ENCODE peak calls at places on chromosomes 6 and 20, in four cellular contexts. B is prostate gland, N is adrenal gland, S is stomach. L is an unnamed sample.

GRCh38 chr6:135269399-135270005 is 88.4 kb downstream of the MYB start:
- DNase-seq in B (no peak), N (no peak), S (peak; percentile 30), L (no peak)

GRCh38 chr6:112061605-112062004 is 7.7 kb downstream of the CCN6 start:
- DNase-seq in B (no peak), N (no peak), S (no peak), L (no peak)

GRCh38 chr6:170046786-170047626 is 243.9 kb downstream of the DLL1 start:
- DNase-seq in B (no peak), N (no peak), S (peak; percentile 20), L (peak; percentile 38)

GRCh38 chr20:36585410-36586125 is 12.2 kb downstream of the TGIF2 start:
- DNase-seq in B (no peak), N (no peak), S (no peak), L (no peak)

GRCh38 chr6:44696099-44696498 is 308.6 kb downstream of the CDC5L start:
- DNase-seq in B (no peak), N (no peak), S (no peak), L (no peak)

GRCh38 chr6:109458774-109459531 is 3.4 kb upstream of the MICAL1 start:
- DNase-seq in B (no peak), N (peak; percentile 49), S (no peak), L (no peak)

GRCh38 chr6:100946021-100946540 is 65.0 kb upstream of the ASCC3 start:
- DNase-seq in B (no peak), N (no peak), S (no peak), L (no peak)

GRCh38 chr6:68874747-68875146 is 239.7 kb downstream of the ADGRB3 start:
- DNase-seq in B (no peak), N (no peak), S (no peak), L (no peak)

GRCh38 chr6:154613137-154613676 is 102.7 kb upstream of the CNKSR3 start:
- DNase-seq in B (no peak), N (no peak), S (no peak), L (no peak)

GRCh38 chr20:15012551-15012950 is 675.1 kb upstream of the FLRT3 start:
- DNase-seq in B (no peak), N (no peak), S (no peak), L (no peak)

GRCh38 chr20:17287503-17287902 is 60.7 kb downstream of the PCSK2 start:
- DNase-seq in B (no peak), N (no peak), S (no peak), L (no peak)

GRCh38 chr6:17703256-17703694 is 3.5 kb downstream of the NUP153 start:
- DNase-seq in B (no peak), N (peak; percentile 76), S (no peak), L (peak; percentile 29)

GRCh38 chr6:184161-184695 is 108.1 kb upstream of the DUSP22 start:
- DNase-seq in B (no peak), N (peak; percentile 23), S (no peak), L (no peak)

GRCh38 chr6:158999669-159000403 is at the start of gene RSPH3:
- DNase-seq in B (peak; percentile 96), N (peak; percentile 98), S (peak; percentile 97), L (peak; percentile 97)
- TF ChIP-seq CTCF in B (peak; percentile 51), N (peak; percentile 42), S (peak; percentile 31), L (no peak)

DNA sequence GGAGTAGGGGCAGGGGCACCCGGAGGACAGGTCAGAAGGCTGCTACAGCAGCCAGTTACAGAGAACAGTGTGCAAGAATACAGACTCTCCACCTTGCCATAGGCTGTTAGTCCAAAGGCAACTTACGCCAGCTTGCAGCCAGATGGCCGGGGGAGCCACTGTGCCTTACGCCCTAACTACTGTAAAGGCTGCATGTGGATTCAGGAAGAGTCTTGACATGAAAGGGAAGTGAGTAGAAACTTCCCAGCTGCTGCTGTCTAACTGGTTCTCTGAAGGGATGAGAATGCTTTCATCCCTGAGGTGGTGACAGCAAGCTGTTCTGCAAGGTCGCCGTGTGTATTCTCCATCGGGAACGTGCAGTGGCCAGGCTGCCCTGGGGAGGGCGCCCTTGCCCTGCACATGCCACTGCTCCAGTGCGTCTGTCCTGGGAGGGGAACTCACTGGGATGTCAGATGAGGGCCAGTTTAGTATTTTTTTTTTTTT is 46.1 kb downstream of the LYRM4 start:
- DNase-seq in B (peak; percentile 41), N (peak; percentile 81), S (no peak), L (no peak)
- H3K27ac ChIP-seq in B (no peak overlapping the region), N (no peak overlapping the region), S (no peak overlapping the region), L (no peak overlapping the region)

DNA sequence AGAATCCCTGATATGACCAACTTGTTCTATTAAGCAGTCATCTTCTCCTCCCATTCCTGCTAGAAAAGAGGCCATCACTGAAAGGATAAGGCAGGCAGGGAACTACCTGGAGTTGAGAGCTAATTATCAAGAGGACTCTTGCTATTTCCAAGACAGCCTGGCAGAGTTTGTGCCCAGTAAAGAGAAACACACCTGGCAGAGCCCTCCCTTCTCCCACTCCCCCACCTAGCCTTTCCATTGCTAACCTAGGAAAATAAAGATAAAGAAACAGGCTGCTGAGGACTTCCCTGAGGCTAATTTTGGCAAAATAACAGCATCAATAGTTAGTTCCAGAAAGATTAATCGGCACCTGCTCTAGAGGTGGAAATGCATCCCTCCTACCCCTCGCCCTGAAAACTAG is 20.4 kb upstream of the RAB22A start:
- DNase-seq in B (no peak), N (no peak), S (no peak), L (no peak)
- H3K4me3 ChIP-seq in B (no peak overlapping the region), N (no peak overlapping the region), S (no peak overlapping the region), L (no peak overlapping the region)

DNA sequence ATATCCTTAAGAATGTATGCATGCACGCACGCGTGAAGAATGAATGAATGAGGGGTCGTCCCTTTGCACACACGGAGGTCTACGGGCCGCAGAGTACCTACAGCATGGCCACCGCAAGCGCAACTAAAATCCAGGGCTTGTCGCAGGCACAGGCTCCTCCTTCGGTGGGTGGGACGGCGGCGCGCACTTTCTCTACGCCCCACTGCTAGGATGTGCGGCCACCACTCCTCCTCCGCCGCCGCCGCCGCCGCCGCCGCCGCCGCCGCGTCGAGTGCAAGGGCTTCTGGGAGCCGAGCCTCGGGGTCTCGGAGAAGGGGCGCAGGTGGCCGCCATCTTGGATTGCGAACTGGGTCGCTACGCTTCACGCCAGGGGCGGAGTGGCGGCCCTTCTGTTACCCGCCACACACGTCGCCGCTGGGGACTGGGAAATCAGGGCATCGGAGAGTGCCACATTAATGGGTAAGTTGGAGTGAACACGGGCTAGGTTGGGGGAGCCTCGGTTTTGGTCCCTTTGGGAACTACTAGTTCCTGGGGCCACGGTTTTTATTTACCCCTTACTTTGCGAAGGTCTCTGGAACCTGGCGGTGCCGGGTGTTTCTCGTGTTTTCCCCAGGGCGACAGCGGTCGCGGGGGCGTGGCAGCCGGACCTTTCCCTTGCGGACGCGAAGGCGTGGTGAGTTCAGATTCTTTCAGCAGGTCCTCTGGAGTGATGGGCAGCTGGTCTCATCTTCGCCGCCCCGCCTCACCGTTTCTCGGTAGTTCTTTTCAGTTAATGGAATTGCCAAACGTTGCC is at the start of gene KPNA5:
- DNase-seq in B (peak; percentile 88), N (peak; percentile 95), S (peak; percentile 90), L (peak; percentile 83)
- TF ChIP-seq CTCF in B (peak; percentile 27), N (no peak), S (no peak), L (no peak)

DNA sequence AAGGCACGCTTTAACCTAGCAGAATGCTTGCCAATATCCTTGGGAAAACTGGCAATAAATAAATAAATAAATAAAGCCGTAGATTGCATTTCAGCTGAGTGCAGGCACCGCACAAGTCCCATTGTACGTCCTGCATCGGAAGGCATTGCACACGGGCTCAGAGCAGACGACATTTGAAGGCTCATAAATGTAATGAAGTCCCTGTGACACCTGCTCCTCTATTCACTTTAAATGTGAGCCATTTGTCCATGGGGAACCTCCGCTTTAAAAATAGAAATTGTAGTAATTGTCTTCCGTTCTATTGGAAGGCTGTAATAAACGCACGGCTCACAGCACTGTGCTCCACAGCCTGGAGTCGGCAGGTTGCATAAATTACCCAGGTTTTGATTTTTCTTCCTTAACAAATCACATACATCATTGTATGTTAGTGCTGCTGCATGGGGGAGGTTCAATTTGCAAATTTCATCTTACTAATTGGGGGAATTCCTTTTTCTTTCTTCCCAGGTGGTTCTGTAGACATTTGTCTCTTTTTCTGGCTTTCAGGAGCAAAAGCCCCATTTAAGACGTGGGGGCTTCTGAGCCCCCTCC is 32.7 kb downstream of the MYT1 start:
- DNase-seq in B (no peak), N (no peak), S (no peak), L (no peak)
- H3K27ac ChIP-seq in B (no peak overlapping the region), N (no peak overlapping the region), S (no peak overlapping the region), L (no peak overlapping the region)

DNA sequence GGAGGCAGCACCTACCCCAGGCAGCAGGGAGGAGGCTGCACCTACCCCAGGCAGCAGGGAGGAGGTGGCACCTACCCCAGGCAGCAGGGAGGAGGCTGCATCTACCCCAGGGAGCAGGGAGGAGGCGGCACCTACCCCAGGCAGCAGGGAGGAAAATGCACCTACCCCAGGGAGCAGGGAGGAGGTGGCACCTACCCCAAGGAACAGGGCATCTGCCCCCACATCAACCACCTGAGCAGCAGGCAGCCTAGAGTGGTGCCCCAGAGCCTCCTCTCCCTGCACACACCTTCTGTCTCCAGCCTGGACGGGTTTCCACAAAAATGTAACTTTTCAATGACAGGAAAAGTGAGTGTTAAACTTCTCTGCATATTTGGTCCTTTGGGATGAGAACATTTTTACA is 10.2 kb downstream of the KCNQ2 start:
- DNase-seq in B (no peak), N (no peak), S (no peak), L (no peak)
- H3K4me3 ChIP-seq in B (no peak overlapping the region), N (no peak overlapping the region), S (no peak overlapping the region), L (no peak overlapping the region)

GRCh38 chr6:42175860-42176259 is 2.7 kb downstream of the GUCA1A start:
- DNase-seq in B (no peak), N (no peak), S (no peak), L (no peak)
- TF ChIP-seq CTCF in B (no peak), N (no peak), S (no peak), L (no peak)

GRCh38 chr6:1394591-1395463 is 5.5 kb downstream of the FOXF2 start:
- DNase-seq in B (no peak), N (no peak), S (no peak), L (no peak)

GRCh38 chr6:1393641-1394283 is 4.4 kb downstream of the FOXF2 start:
- DNase-seq in B (no peak), N (no peak), S (peak; percentile 25), L (no peak)

GRCh38 chr6:1391692-1392309 is 2.4 kb downstream of the FOXF2 start:
- DNase-seq in B (no peak), N (no peak), S (no peak), L (no peak)

GRCh38 chr6:1390805-1391511 is 1.6 kb downstream of the FOXF2 start:
- DNase-seq in B (no peak), N (no peak), S (no peak), L (no peak)

GRCh38 chr6:1392813-1393640 is 3.7 kb downstream of the FOXF2 start:
- DNase-seq in B (no peak), N (no peak), S (peak; percentile 23), L (no peak)
- H3K27ac ChIP-seq in B (peak overlapping the region; percentile 72), N (no peak overlapping the region), S (peak overlapping the region; percentile 69), L (no peak overlapping the region)

L was measured in breast epithelium.